ENCODE peak calls at places on chromosomes 4 and X, in four cellular contexts. One of them, this sample, is unnamed.

GRCh38 chrX:153800746-153801145 is 6.3 kb downstream of the SSR4 start:
- DNase-seq in IMR-90: no peak
- DNase-seq in H9: no peak
- DNase-seq in mesenchymal stem cell: no peak
- DNase-seq in this sample: no peak

GRCh38 chrX:44871114-44871645 is 1.8 kb upstream of the KDM6A start:
- DNase-seq in IMR-90: no peak
- DNase-seq in H9: no peak
- DNase-seq in mesenchymal stem cell: peak; percentile 30
- DNase-seq in this sample: no peak

GRCh38 chr4:165308606-165309005 is 18.9 kb upstream of the MSMO1 start:
- DNase-seq in IMR-90: no peak
- DNase-seq in H9: no peak
- DNase-seq in mesenchymal stem cell: no peak
- DNase-seq in this sample: no peak

GRCh38 chr4:164287173-164287572 is 466.8 kb upstream of the SMIM31 start:
- DNase-seq in IMR-90: no peak
- DNase-seq in H9: no peak
- DNase-seq in mesenchymal stem cell: no peak
- DNase-seq in this sample: no peak

GRCh38 chrX:140503714-140504351 is 1.0 kb downstream of the SOX3 start:
- DNase-seq in IMR-90: peak; percentile 7
- DNase-seq in H9: peak; percentile 39
- DNase-seq in mesenchymal stem cell: peak; percentile 25
- DNase-seq in this sample: no peak

GRCh38 chrX:10945463-10945862 is 165.7 kb upstream of the HCCS start:
- DNase-seq in IMR-90: no peak
- DNase-seq in H9: no peak
- DNase-seq in mesenchymal stem cell: no peak
- DNase-seq in this sample: no peak

GRCh38 chrX:44227981-44228380 is 115.5 kb downstream of the EFHC2 start:
- DNase-seq in IMR-90: no peak
- DNase-seq in H9: peak; percentile 34
- DNase-seq in mesenchymal stem cell: no peak
- DNase-seq in this sample: no peak

GRCh38 chr4:175371091-175371490 is 441.0 kb downstream of the GPM6A start:
- DNase-seq in IMR-90: no peak
- DNase-seq in H9: no peak
- DNase-seq in mesenchymal stem cell: no peak
- DNase-seq in this sample: no peak

GRCh38 chr4:169404959-169405358 is 134.2 kb upstream of the SH3RF1 start:
- DNase-seq in IMR-90: peak; percentile 26
- DNase-seq in H9: no peak
- DNase-seq in mesenchymal stem cell: peak; percentile 10
- DNase-seq in this sample: peak; percentile 17

GRCh38 chr4:48812866-48813265 is 18.0 kb upstream of the OCIAD1 start:
- DNase-seq in IMR-90: no peak
- DNase-seq in H9: no peak
- DNase-seq in mesenchymal stem cell: no peak
- DNase-seq in this sample: no peak

GRCh38 chrX:10110984-10111363 is 45.8 kb upstream of the CLCN4 start:
- DNase-seq in IMR-90: no peak
- DNase-seq in H9: no peak
- DNase-seq in mesenchymal stem cell: no peak
- DNase-seq in this sample: no peak

GRCh38 chr4:48102303-48102702 is 31.7 kb downstream of the TXK start:
- DNase-seq in IMR-90: no peak
- DNase-seq in H9: no peak
- DNase-seq in mesenchymal stem cell: no peak
- DNase-seq in this sample: no peak

GRCh38 chr4:26321326-26322276 is 787 bp downstream of the RBPJ start:
- DNase-seq in IMR-90: peak; percentile 41
- DNase-seq in H9: peak; percentile 42
- DNase-seq in mesenchymal stem cell: peak; percentile 61
- DNase-seq in this sample: no peak

GRCh38 chrX:153870791-153871360 is 15.1 kb downstream of the L1CAM start:
- DNase-seq in IMR-90: no peak
- DNase-seq in H9: no peak
- DNase-seq in mesenchymal stem cell: no peak
- DNase-seq in this sample: no peak

GRCh38 chrX:46791927-46792825 is 33.3 kb upstream of the SLC9A7 start:
- DNase-seq in IMR-90: peak; percentile 92
- DNase-seq in H9: peak; percentile 52
- DNase-seq in mesenchymal stem cell: peak; percentile 86
- DNase-seq in this sample: no peak

GRCh38 chr4:110193822-110194761 is 4.3 kb downstream of the ELOVL6 start:
- DNase-seq in IMR-90: peak; percentile 97
- DNase-seq in H9: peak; percentile 95
- DNase-seq in mesenchymal stem cell: peak; percentile 98
- DNase-seq in this sample: peak; percentile 64

GRCh38 chr4:113899260-113900177 is 79.9 kb downstream of the ARSJ start:
- DNase-seq in IMR-90: no peak
- DNase-seq in H9: no peak
- DNase-seq in mesenchymal stem cell: no peak
- DNase-seq in this sample: no peak

GRCh38 chr4:180160195-180160985 is 2082.8 kb upstream of the TENM3 start:
- DNase-seq in IMR-90: peak; percentile 23
- DNase-seq in H9: no peak
- DNase-seq in mesenchymal stem cell: no peak
- DNase-seq in this sample: no peak

GRCh38 chr4:175971393-175972179 is 94.1 kb upstream of the WDR17 start:
- DNase-seq in IMR-90: no peak
- DNase-seq in H9: no peak
- DNase-seq in mesenchymal stem cell: no peak
- DNase-seq in this sample: no peak

GRCh38 chrX:154409222-154409871 is at the start of gene DNASE1L1:
- DNase-seq in IMR-90: peak; percentile 87
- DNase-seq in H9: peak; percentile 97
- DNase-seq in mesenchymal stem cell: peak; percentile 91
- DNase-seq in this sample: peak; percentile 87

GRCh38 chr4:2836391-2836859 is 7.2 kb upstream of the ADD1 start:
- DNase-seq in IMR-90: no peak
- DNase-seq in H9: no peak
- DNase-seq in mesenchymal stem cell: no peak
- DNase-seq in this sample: peak; percentile 33

DNA sequence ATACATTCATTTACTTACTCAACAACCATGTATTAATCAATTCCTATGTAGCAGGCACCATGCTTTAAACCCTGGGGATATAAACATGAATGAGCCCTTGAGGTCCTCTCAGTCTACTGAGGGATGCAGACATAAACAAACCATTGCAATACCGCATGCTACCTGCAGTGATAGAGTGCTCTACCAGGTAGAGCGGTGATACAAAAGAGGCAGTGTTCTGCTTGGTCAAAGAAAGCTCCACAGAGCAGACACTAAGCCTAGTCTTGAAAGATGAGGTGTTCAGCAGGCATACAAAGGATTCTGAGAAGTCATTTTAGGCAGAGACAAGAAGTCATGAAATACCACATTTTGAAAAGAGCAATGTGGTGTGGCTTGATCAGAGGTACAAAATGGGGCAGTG is 26.9 kb upstream of the AMOT start:
- DNase-seq in IMR-90: no peak
- DNase-seq in H9: peak; percentile 52
- DNase-seq in mesenchymal stem cell: no peak
- DNase-seq in this sample: no peak
- H3K79me1 ChIP-seq in IMR-90: no peaks in the 10 kb centered on the region
- H3K79me1 ChIP-seq in H9: no peaks in the 10 kb centered on the region
- H3K79me1 ChIP-seq in mesenchymal stem cell: no peaks in the 10 kb centered on the region
- H3K79me1 ChIP-seq in this sample: no peaks in the 10 kb centered on the region

GRCh38 chr4:8198206-8198905 is 734 bp upstream of the SH3TC1 start:
- DNase-seq in IMR-90: no peak
- DNase-seq in H9: no peak
- DNase-seq in mesenchymal stem cell: no peak
- DNase-seq in this sample: no peak

GRCh38 chr4:8198906-8199593 is at the start of gene SH3TC1:
- DNase-seq in IMR-90: peak; percentile 86
- DNase-seq in H9: no peak
- DNase-seq in mesenchymal stem cell: peak; percentile 94
- DNase-seq in this sample: no peak

GRCh38 chr4:8195841-8196460 is 3.1 kb upstream of the SH3TC1 start:
- DNase-seq in IMR-90: no peak
- DNase-seq in H9: no peak
- DNase-seq in mesenchymal stem cell: no peak
- DNase-seq in this sample: no peak

GRCh38 chr4:8195431-8195830 is 3.7 kb upstream of the SH3TC1 start:
- DNase-seq in IMR-90: no peak
- DNase-seq in H9: no peak
- DNase-seq in mesenchymal stem cell: no peak
- DNase-seq in this sample: no peak

GRCh38 chr4:8197521-8197920 is 1.6 kb upstream of the SH3TC1 start:
- DNase-seq in IMR-90: no peak
- DNase-seq in H9: no peak
- DNase-seq in mesenchymal stem cell: no peak
- DNase-seq in this sample: no peak
- H3K79me1 ChIP-seq in IMR-90: no peaks in the 10 kb centered on the region
- H3K79me1 ChIP-seq in H9: no peaks in the 10 kb centered on the region
- H3K79me1 ChIP-seq in mesenchymal stem cell: peaks cover 14% of the 10 kb centered on the region
- H3K79me1 ChIP-seq in this sample: no peaks in the 10 kb centered on the region

GRCh38 chr4:57053508-57053907 is 56.7 kb downstream of the IGFBP7 start:
- DNase-seq in IMR-90: peak; percentile 80
- DNase-seq in H9: no peak
- DNase-seq in mesenchymal stem cell: peak; percentile 79
- DNase-seq in this sample: no peak
- H3K79me1 ChIP-seq in IMR-90: peaks cover 90% of the 10 kb centered on the region
- H3K79me1 ChIP-seq in H9: no peaks in the 10 kb centered on the region
- H3K79me1 ChIP-seq in mesenchymal stem cell: no peaks in the 10 kb centered on the region
- H3K79me1 ChIP-seq in this sample: no peaks in the 10 kb centered on the region

DNA sequence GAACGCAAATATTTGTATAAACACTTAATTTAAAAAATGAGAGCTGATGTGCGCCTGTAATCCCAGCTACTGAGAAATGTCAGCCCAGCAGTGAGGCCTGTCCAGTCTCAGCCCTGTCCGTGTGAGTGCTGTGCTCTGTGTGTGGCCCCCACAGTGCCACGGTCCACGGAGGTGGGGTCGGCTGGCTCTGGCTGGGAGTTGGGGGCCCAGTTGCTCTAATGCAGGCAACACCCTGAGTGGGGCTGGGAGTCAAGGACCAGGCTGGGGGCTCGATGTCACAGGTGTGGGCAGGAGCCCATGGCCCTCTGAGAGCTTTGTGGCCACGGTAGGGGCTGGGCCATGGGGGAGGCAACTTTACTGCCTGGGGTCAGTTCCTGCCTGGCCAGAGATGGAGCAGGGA is 12.8 kb downstream of the PCGF3 start:
- DNase-seq in IMR-90: no peak
- DNase-seq in H9: no peak
- DNase-seq in mesenchymal stem cell: no peak
- DNase-seq in this sample: no peak
- H3K79me1 ChIP-seq in IMR-90: peaks cover 52% of the 10 kb centered on the region
- H3K79me1 ChIP-seq in H9: peaks cover 9% of the 10 kb centered on the region
- H3K79me1 ChIP-seq in mesenchymal stem cell: peaks cover 12% of the 10 kb centered on the region
- H3K79me1 ChIP-seq in this sample: peaks cover 37% of the 10 kb centered on the region

GRCh38 chr4:8537041-8537461 is 43.1 kb upstream of the GPR78 start:
- DNase-seq in IMR-90: peak; percentile 90
- DNase-seq in H9: no peak
- DNase-seq in mesenchymal stem cell: peak; percentile 86
- DNase-seq in this sample: no peak
- H3K79me1 ChIP-seq in IMR-90: no peaks in the 10 kb centered on the region
- H3K79me1 ChIP-seq in H9: no peaks in the 10 kb centered on the region
- H3K79me1 ChIP-seq in mesenchymal stem cell: no peaks in the 10 kb centered on the region
- H3K79me1 ChIP-seq in this sample: no peaks in the 10 kb centered on the region

DNA sequence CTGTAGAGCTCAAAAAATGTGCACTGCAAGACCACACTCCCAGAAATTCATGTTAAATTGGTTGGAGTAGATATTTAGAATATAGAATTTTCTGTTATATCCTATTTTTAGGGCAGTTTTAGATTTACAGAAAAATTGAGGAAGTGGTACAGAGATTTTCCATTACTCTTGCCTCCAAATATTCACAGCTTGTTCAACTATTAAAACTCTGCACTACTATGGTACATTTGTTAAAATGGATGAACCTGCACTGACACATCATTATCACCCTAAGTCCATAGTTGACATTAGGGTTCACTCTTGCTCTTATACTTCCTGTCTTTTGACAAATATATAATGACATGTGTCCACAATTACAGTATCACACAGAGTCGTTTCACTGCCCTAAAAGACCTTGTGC is 1724.5 kb downstream of the C4orf33 start:
- DNase-seq in IMR-90: no peak
- DNase-seq in H9: no peak
- DNase-seq in mesenchymal stem cell: no peak
- DNase-seq in this sample: no peak
- H3K79me1 ChIP-seq in IMR-90: no peaks in the 10 kb centered on the region
- H3K79me1 ChIP-seq in H9: no peaks in the 10 kb centered on the region
- H3K79me1 ChIP-seq in mesenchymal stem cell: no peaks in the 10 kb centered on the region
- H3K79me1 ChIP-seq in this sample: no peaks in the 10 kb centered on the region

GRCh38 chr4:8557151-8558076 is 22.8 kb upstream of the GPR78 start:
- DNase-seq in IMR-90: no peak
- DNase-seq in H9: no peak
- DNase-seq in mesenchymal stem cell: no peak
- DNase-seq in this sample: no peak

GRCh38 chr4:8558080-8558960 is 21.9 kb upstream of the GPR78 start:
- DNase-seq in IMR-90: no peak
- DNase-seq in H9: no peak
- DNase-seq in mesenchymal stem cell: no peak
- DNase-seq in this sample: no peak

GRCh38 chr4:8560265-8561047 is 19.7 kb upstream of the GPR78 start:
- DNase-seq in IMR-90: no peak
- DNase-seq in H9: no peak
- DNase-seq in mesenchymal stem cell: no peak
- DNase-seq in this sample: no peak

GRCh38 chr4:8559524-8560264 is 20.5 kb upstream of the GPR78 start:
- DNase-seq in IMR-90: no peak
- DNase-seq in H9: no peak
- DNase-seq in mesenchymal stem cell: no peak
- DNase-seq in this sample: no peak

DNA sequence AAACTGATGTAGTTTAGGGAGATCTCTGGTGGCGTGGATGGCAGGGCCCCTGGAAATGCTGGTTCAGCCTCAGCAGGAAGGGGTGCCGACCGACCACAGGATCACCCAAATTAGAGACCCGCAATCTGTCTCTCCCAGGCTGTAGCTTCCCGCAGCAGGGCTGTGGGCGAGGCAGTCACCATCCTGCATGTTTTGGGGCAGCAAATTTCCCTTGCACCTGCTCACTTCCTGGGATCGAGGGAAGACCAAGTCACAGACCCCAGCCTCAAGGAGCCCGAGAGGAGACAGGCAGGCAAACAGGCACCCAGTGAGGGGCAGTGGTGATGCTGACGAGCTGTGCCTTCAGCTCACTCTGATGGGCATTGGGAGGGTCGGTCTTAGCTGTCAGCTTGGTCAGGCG is 21.2 kb upstream of the GPR78 start:
- DNase-seq in IMR-90: no peak
- DNase-seq in H9: no peak
- DNase-seq in mesenchymal stem cell: no peak
- DNase-seq in this sample: no peak
- H3K79me1 ChIP-seq in IMR-90: no peaks in the 10 kb centered on the region
- H3K79me1 ChIP-seq in H9: no peaks in the 10 kb centered on the region
- H3K79me1 ChIP-seq in mesenchymal stem cell: no peaks in the 10 kb centered on the region
- H3K79me1 ChIP-seq in this sample: no peaks in the 10 kb centered on the region

This sample was measured in H1.